ENCODE peak calls at places on chromosome X, in five cellular contexts. A is HCT116, F is PC-3, M is tibial nerve, V is IMR-90. K is an unnamed sample. For H3K4me1, the result is how much of the 10 kb centered on the place peaks cover.

GRCh38 chrX:19360903-19361302 is 17.2 kb downstream of the PDHA1 start:
- DNase-seq in A (no peak), F (no peak), M (no peak), V (no peak), K (no peak)

GRCh38 chrX:113726898-113727297 is 857.0 kb upstream of the HTR2C start:
- DNase-seq in A (no peak), F (no peak), M (no peak), V (no peak), K (no peak)

GRCh38 chrX:13411496-13412207 is 91.8 kb upstream of the ATXN3L start:
- DNase-seq in A (no peak), F (no peak), M (no peak), V (no peak), K (no peak)

GRCh38 chrX:143873343-143873742 is 10.5 kb upstream of the UBE2NL start:
- DNase-seq in A (no peak), F (peak), M (no peak), V (no peak), K (no peak)

GRCh38 chrX:136920001-136920400 is 39.5 kb upstream of the RBMX start:
- DNase-seq in A (no peak), F (no peak), M (no peak), V (peak), K (no peak)

GRCh38 chrX:41913476-41913875 is 9.9 kb downstream of the CASK start:
- DNase-seq in A (no peak), F (no peak), M (no peak), V (peak), K (no peak)

GRCh38 chrX:112614640-112615039 is 65.1 kb downstream of the LHFPL1 start:
- DNase-seq in A (no peak), F (no peak), M (no peak), V (peak), K (no peak)

GRCh38 chrX:153966841-153967535 is 4.6 kb downstream of the HCFC1 start:
- DNase-seq in A (no peak), F (no peak), M (no peak), V (peak), K (no peak)

GRCh38 chrX:70494441-70494840 is 49.8 kb downstream of the DLG3 start:
- DNase-seq in A (no peak), F (peak), M (no peak), V (peak), K (no peak)

GRCh38 chrX:11341274-11342256 is 48.4 kb downstream of the AMELX start:
- DNase-seq in A (no peak), F (peak), M (peak), V (peak), K (peak)

GRCh38 chrX:74931214-74931613 is 6.0 kb upstream of the NEXMIF start:
- DNase-seq in A (no peak), F (no peak), M (no peak), V (no peak), K (no peak)

GRCh38 chrX:56783996-56784620 is 55.1 kb downstream of the NBDY start:
- DNase-seq in A (no peak), F (no peak), M (no peak), V (no peak), K (no peak)

GRCh38 chrX:129606918-129607317 is 47.8 kb downstream of the APLN start:
- DNase-seq in A (peak), F (peak), M (peak), V (peak), K (peak)

GRCh38 chrX:93791304-93791703 is 117.3 kb downstream of the FAM133A start:
- DNase-seq in A (no peak), F (no peak), M (no peak), V (no peak), K (no peak)
- H3K4me3 ChIP-seq in A (no peak), F (no peak), M (no peak), V (no peak), K (no peak)

GRCh38 chrX:39337461-39337860 is 536.2 kb downstream of the MID1IP1 start:
- DNase-seq in A (no peak), F (no peak), M (no peak), V (no peak), K (no peak)
- H3K4me1 ChIP-seq in A (under half), F (under half), M (under half), V (under half), K (under half)

DNA sequence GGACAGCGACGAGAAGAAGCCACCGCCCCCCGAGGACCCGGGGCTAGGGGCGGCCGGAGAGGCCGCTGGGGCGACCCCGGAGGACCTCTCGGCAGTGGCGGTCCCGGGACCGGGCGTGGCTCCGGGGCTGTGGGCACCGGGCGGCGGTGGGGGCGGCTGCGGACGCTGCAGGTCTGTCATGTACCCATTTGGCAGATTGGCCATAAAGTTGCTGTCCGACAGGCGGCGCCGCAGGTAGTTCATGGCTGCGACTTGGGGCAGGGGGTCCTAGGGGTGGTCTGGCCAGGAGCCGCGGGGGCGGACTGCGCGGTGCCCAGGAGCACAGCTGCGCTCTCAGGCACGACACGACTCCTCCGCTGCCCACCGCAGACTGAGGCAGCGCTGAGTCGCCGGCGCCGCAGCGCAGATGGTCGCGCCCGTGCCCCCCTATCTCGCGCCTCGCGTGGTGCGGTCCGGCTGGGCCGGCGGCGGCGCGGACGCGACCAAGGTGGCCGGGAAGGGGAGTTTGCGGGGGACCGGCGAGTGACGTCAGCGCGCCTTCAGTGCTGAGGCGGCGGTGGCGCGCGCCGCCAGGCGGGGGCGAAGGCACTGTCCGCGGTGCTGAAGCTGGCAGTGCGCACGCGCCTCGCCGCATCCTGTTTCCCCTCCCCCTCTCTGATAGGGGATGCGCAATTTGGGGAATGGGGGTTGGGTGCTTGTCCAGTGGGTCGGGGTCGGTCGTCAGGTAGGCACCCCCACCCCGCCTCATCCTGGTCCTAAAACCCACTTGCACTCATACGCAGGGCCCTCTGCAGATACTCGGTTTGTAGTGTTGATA is at the start of gene SYN1:
- DNase-seq in A (peak), F (peak), M (peak), V (peak), K (peak)
- H3K4me3 ChIP-seq in A (no peak), F (no peak), M (peak), V (peak), K (peak)

GRCh38 chrX:1477801-1478458 is 25.2 kb upstream of the ASMTL start:
- DNase-seq in A (no peak), F (no peak), M (no peak), V (no peak), K (no peak)
- H3K4me1 ChIP-seq in A (under half), F (under half), M (under half), V (under half), K (under half)

DNA sequence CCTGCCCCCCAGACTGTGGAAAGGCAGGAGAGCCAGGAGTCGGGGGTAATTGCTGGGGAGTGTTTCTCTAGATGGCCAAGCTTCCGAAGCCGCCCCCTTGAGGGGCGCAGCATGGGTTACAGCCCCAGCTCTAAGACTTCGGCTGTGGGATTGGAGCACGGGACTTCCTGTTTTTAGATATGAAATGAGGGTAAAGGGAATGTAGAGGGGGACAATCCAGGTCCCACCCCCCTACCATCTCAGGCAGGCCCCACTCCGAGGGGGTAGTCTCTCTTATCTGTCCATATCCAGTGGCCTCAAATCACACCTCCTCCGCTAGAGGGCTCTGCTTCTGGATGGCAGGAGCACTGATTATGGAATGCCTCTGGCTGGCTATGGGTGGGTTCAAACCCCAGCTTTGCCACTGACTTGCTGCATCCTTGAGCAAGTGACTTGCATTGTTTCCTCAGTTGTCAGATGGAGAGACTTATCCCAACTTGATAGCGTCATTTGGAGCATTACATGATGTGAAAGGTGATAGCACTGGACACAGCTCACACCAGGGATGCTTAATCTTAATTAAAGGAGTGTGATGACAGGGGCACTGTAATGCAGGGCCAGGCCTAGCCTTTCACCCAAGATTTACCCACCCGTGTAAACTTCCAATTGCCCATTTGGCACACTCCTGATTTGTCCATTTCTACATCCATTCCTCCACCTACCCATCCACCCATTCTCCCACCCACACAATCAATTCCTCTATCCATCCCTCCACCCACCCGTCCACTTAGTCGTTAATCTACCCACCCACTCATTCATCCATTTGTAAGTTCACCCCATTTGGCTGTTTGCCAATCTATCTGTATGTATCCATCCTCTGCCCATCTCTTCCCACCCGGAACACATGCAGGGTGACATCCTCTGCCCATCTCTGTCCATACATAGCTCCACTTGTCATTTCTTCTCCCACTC is 845 bp upstream of the KCND1 start:
- DNase-seq in A (peak), F (peak), M (peak), V (peak), K (no peak)
- H3K4me3 ChIP-seq in A (no peak), F (no peak), M (peak), V (peak), K (peak)

DNA sequence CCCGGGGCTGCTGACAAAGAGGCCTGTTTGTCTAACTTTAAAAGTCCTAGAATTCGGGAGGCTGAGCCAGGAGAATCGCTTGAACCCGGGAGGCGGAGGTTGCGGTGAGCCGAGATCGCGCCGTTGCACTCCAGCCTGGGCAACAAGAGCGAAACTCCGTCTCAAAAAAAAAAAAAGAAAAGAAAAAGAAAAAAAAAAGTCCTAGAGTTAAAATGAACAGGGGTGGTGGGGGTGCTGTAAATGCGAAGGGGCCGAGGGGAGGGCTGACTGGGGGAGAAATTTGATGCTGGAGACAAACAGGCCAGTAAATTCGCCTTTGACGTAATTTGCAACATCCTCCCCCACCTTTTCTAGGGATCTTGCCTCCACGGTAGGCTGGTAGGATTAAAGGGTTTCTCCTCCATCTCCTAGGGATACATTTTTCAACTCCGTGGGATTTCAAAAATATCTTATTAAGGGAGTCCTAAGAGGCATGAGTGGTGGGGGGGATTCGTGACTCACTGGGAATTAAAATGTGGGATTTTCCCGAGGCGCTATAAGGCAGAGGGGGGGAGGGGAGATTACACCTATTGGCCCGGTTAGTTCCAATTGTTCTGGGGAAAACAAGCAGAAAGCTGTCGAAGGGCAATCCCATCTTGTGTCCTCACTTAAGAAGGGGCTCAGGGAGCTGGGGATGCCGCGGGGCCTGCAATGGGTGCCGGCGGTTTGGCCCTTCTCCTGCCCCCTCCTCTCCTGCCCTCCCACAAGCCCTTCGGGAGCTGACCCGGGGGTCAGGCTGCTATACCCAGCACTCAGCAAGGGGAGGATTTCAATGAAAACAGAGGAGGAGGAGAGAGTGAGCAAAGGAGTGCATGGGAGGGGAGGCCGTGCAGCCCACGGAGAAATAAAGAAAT is 3.0 kb upstream of the BCOR start:
- DNase-seq in A (no peak), F (no peak), M (no peak), V (no peak), K (no peak)
- H3K4me1 ChIP-seq in A (under half), F (under half), M (under half), V (under half), K (under half)

DNA sequence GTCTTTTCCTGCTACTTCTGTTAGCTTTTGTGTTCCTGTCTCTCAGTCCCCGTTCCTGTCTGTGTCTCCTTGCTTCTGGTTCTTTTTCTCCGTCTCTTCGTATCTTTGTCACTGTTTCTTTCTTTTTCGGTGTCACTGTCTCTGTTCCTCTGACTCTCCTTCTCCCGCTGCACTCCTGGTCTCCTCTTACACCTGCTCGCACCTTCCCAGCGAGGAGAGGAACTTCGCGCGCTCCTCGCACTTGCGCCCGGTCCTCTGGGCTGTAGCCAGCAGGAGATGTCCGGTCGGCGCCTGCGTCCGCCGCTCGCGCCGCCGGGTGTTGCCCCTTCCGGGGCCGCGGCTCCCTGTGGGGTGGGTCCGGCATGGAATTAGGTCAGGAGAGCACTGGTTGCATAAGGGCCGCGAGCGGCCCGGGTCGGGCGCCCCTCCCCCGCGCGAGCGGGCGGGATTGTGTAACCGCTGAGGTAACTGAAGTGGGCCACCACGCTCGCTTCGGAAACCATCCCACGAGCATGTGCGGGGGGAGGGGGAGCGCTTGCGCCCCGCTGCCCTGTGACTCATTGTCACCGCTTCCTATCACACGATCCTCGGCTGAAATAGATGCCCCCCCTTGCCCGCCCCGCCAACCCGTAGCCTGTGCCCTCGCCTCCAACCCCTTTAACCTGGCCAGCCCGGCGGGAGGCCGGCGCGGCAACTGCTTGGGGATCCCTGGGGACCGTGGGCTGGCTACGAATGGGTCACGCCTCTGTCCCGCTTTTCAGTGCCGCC is 1.6 kb downstream of the LONRF3 start:
- DNase-seq in A (no peak), F (peak), M (peak), V (peak), K (peak)
- H3K4me3 ChIP-seq in A (peak), F (peak), M (peak), V (peak), K (peak)